ENCODE peak calls at places on chromosomes 5 and 9, in seven cellular contexts. J, F, A, Z, G, S and R are unnamed samples.

GRCh38 chr5:146042628-146043279 is 62.6 kb downstream of the PLAC8L1 start:
- DNase-seq in J (no peak), F (peak), G (no peak), A (peak), S (no peak), Z (no peak), R (no peak)

GRCh38 chr9:87213948-87214347 is 266.6 kb upstream of the GAS1 start:
- DNase-seq in F (peak), J (no peak), Z (no peak), G (no peak), S (no peak), A (no peak), R (no peak)

GRCh38 chr5:149063017-149063687 is at the start of gene SH3TC2:
- DNase-seq in Z (peak), F (peak), A (peak), G (peak), S (peak), J (no peak), R (no peak)

GRCh38 chr9:82922686-82923085 is 140.3 kb downstream of the RASEF start:
- DNase-seq in Z (no peak), J (no peak), F (no peak), G (no peak), A (no peak), S (no peak), R (no peak)

GRCh38 chr9:105062222-105062850 is 134.4 kb upstream of the ABCA1 start:
- DNase-seq in S (no peak), A (no peak), F (no peak), G (no peak), Z (no peak), J (no peak), R (no peak)

GRCh38 chr9:107465467-107466451 is 23.8 kb downstream of the KLF4 start:
- DNase-seq in Z (peak), G (peak), A (no peak), S (peak), J (peak), F (peak), R (peak)

GRCh38 chr9:132078369-132079356 is 1.0 kb downstream of the MED27 start:
- DNase-seq in J (no peak), S (no peak), A (no peak), Z (no peak), F (peak), G (no peak), R (peak)

GRCh38 chr5:19902316-19902934 is 85.6 kb downstream of the CDH18 start:
- DNase-seq in S (peak), F (no peak), A (no peak), Z (peak), J (no peak), G (no peak), R (no peak)

GRCh38 chr9:127133739-127134167 is 11.3 kb upstream of the ANGPTL2 start:
- DNase-seq in A (no peak), F (peak), Z (peak), J (peak), G (peak), S (peak), R (peak)

GRCh38 chr5:113043491-113043931 is 66.9 kb downstream of the DCP2 start:
- DNase-seq in Z (peak), G (peak), S (peak), J (no peak), A (no peak), F (no peak), R (no peak)

GRCh38 chr5:123450641-123451421 is 27.6 kb upstream of the CEP120 start:
- DNase-seq in G (no peak), A (no peak), S (no peak), Z (no peak), F (peak), J (no peak), R (no peak)

GRCh38 chr5:169873642-169874041 is 106.7 kb downstream of the INSYN2B start:
- DNase-seq in F (peak), A (no peak), Z (no peak), J (no peak), G (no peak), S (no peak), R (no peak)

GRCh38 chr5:95591490-95591901 is 28.4 kb upstream of the GPR150 start:
- DNase-seq in A (peak), Z (no peak), S (no peak), G (no peak), F (peak), J (no peak), R (no peak)

GRCh38 chr5:77893225-77893860 is 117.2 kb upstream of the TBCA start:
- DNase-seq in G (no peak), J (no peak), S (no peak), Z (no peak), F (peak), A (peak), R (no peak)

GRCh38 chr5:141742866-141743651 is 61.0 kb upstream of the ARAP3 start:
- DNase-seq in J (no peak), A (no peak), G (no peak), Z (peak), F (peak), S (peak), R (no peak)

GRCh38 chr5:167943353-167943752 is 348.1 kb upstream of the WWC1 start:
- DNase-seq in S (no peak), A (no peak), J (no peak), F (no peak), G (no peak), Z (no peak), R (no peak)

GRCh38 chr9:93138171-93138764 is 4.2 kb upstream of the NINJ1 start:
- DNase-seq in A (no peak), Z (no peak), G (no peak), J (no peak), F (no peak), S (no peak), R (no peak)

GRCh38 chr9:131598121-131598520 is 52.8 kb downstream of the PRRT1B start:
- DNase-seq in Z (no peak), J (peak), F (no peak), G (peak), A (no peak), S (no peak), R (no peak)

GRCh38 chr5:151592855-151593408 is 1.8 kb upstream of the FAT2 start:
- DNase-seq in S (no peak), F (peak), J (no peak), Z (no peak), A (no peak), G (peak), R (no peak)

GRCh38 chr9:116081437-116082110 is 72.0 kb upstream of the PAPPA start:
- DNase-seq in S (no peak), F (no peak), Z (no peak), J (no peak), A (no peak), G (no peak), R (no peak)

GRCh38 chr5:170572453-170572852 is 68.6 kb downstream of the KCNIP1 start:
- DNase-seq in S (no peak), A (peak), Z (no peak), J (no peak), G (no peak), F (no peak), R (peak)

GRCh38 chr5:139078345-139078744 is 119.8 kb downstream of the SIL1 start:
- DNase-seq in A (no peak), J (no peak), G (no peak), S (no peak), Z (peak), F (no peak), R (no peak)

GRCh38 chr5:37789991-37790390 is 49.9 kb downstream of the GDNF start:
- DNase-seq in A (no peak), F (peak), S (no peak), G (no peak), Z (no peak), J (no peak), R (no peak)

GRCh38 chr5:104932431-104932830 is 1369.8 kb upstream of the NUDT12 start:
- DNase-seq in S (peak), J (no peak), F (no peak), G (no peak), Z (peak), A (no peak), R (no peak)

GRCh38 chr9:78932849-78933627 is 636.1 kb downstream of the PSAT1 start:
- DNase-seq in A (no peak), S (no peak), G (no peak), Z (no peak), J (no peak), F (peak), R (no peak)

GRCh38 chr9:137809038-137809630 is 68.4 kb upstream of the CACNA1B start:
- DNase-seq in J (no peak), A (no peak), Z (no peak), F (no peak), G (no peak), S (no peak), R (no peak)

GRCh38 chr5:158522761-158523160 is 577.0 kb downstream of the EBF1 start:
- DNase-seq in A (no peak), J (no peak), G (no peak), F (no peak), S (no peak), Z (no peak), R (no peak)

GRCh38 chr5:169195601-169196000 is 105.3 kb downstream of the SLIT3 start:
- DNase-seq in A (no peak), G (no peak), Z (no peak), S (no peak), J (no peak), F (no peak), R (no peak)

GRCh38 chr9:137501457-137501856 is 42.3 kb upstream of the NSMF start:
- DNase-seq in J (no peak), Z (no peak), F (no peak), S (no peak), G (no peak), A (no peak), R (no peak)

GRCh38 chr9:112618385-112619001 is 99.4 kb downstream of the INIP start:
- DNase-seq in Z (no peak), J (no peak), A (no peak), F (no peak), G (no peak), S (peak), R (no peak)

GRCh38 chr5:79929095-79929494 is 62.0 kb downstream of the MTX3 start:
- DNase-seq in A (no peak), J (no peak), G (no peak), F (no peak), S (no peak), Z (no peak), R (no peak)

GRCh38 chr9:129888809-129889460 is 53.7 kb downstream of the USP20 start:
- DNase-seq in S (no peak), Z (no peak), G (no peak), A (no peak), F (no peak), J (no peak), R (no peak)

GRCh38 chr5:172425402-172425801 is 28.9 kb downstream of the SH3PXD2B start:
- DNase-seq in J (no peak), G (no peak), F (no peak), A (no peak), S (no peak), Z (no peak), R (peak)

GRCh38 chr5:15009420-15009819 is 137.8 kb upstream of the ANKH start:
- DNase-seq in J (no peak), F (peak), G (no peak), S (no peak), A (peak), Z (no peak), R (no peak)

GRCh38 chr9:89814340-89815040 is 209.7 kb downstream of the GADD45G start:
- DNase-seq in Z (no peak), S (peak), J (peak), G (no peak), A (no peak), F (peak), R (no peak)

GRCh38 chr5:103862398-103862797 is 299.8 kb upstream of the NUDT12 start:
- DNase-seq in G (no peak), A (no peak), Z (no peak), J (no peak), F (no peak), S (no peak), R (no peak)

GRCh38 chr9:33794560-33794959 is 801 bp upstream of the PRSS3 start:
- DNase-seq in J (no peak), A (no peak), F (no peak), Z (no peak), S (no peak), G (no peak), R (no peak)

GRCh38 chr9:84974790-84975189 is 305.3 kb downstream of the NTRK2 start:
- DNase-seq in J (no peak), G (no peak), F (no peak), Z (no peak), A (no peak), S (no peak), R (no peak)

GRCh38 chr5:127385936-127386335 is 95.3 kb downstream of the MEGF10 start:
- DNase-seq in J (no peak), S (no peak), Z (no peak), A (no peak), G (no peak), F (no peak), R (no peak)

DNA sequence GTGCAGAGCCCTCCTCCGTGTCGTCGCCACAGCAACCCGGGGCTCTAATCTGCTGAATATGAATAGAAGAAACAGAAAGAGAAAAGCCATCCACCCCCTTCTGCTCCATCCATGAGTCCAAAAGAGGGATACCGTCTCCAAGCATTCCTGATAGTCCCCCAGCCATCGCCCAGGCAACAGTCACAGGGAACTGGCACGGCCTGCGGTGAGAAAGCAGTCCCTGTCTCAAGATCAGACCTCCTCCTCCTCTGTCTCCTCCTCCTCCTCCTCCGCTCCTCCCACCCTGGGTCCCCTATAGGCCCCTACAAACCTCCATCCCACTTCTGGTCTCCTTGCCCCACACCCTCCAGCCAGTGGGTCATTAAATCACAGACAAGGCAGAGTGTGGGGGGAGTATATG is 308.1 kb upstream of the MPDZ start:
- DNase-seq in Z (no peak), F (no peak), J (no peak), S (peak), A (no peak), G (no peak), R (no peak)
- H3K4me3 ChIP-seq in Z (no peak), F (no peak), J (no peak), S (no peak), A (no peak), G (no peak), R (no peak)

DNA sequence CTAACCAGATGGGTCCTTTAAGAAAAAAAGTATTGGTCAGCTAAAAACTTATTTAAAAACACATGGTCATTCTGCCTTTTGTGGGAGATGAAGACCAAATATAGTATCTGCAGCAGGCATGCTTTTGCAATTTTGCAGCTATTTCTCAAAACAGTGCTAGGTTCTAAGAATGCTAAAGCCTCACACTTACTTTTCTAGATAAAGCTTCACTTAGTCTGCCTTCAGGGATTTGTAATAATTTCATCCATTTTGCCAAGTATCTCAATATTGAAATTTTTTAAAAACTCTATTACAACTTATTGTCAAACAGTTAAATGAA is 97.4 kb upstream of the SMC5 start:
- DNase-seq in G (no peak), A (no peak), Z (no peak), J (no peak), S (no peak), F (peak), R (no peak)
- H3K4me3 ChIP-seq in G (no peak), A (no peak), Z (no peak), J (no peak), S (no peak), F (no peak), R (no peak)

GRCh38 chr9:70421272-70422180 is 7.1 kb upstream of the KLF9 start:
- DNase-seq in Z (peak), S (peak), G (peak), J (no peak), F (peak), A (no peak), R (no peak)
- H3K4me3 ChIP-seq in Z (peak), S (peak), G (peak), J (peak), F (no peak), A (peak), R (no peak)

GRCh38 chr5:178644826-178645545 is 18.1 kb upstream of the CLK4 start:
- DNase-seq in Z (no peak), S (no peak), F (no peak), A (no peak), J (no peak), G (no peak), R (peak)

GRCh38 chr5:178642351-178642909 is 15.6 kb upstream of the CLK4 start:
- DNase-seq in F (peak), S (no peak), J (no peak), A (peak), G (no peak), Z (no peak), R (no peak)

GRCh38 chr5:178637356-178638069 is 10.7 kb upstream of the CLK4 start:
- DNase-seq in Z (no peak), G (no peak), S (no peak), A (no peak), F (no peak), J (no peak), R (no peak)

GRCh38 chr5:178641711-178642110 is 14.9 kb upstream of the CLK4 start:
- DNase-seq in Z (no peak), A (no peak), S (no peak), G (no peak), F (no peak), J (no peak), R (no peak)

GRCh38 chr5:178640331-178641045 is 13.6 kb upstream of the CLK4 start:
- DNase-seq in A (no peak), G (no peak), Z (no peak), S (no peak), J (no peak), F (no peak), R (no peak)
- H3K4me3 ChIP-seq in A (no peak), G (no peak), Z (no peak), S (no peak), J (no peak), F (no peak), R (no peak)

GRCh38 chr5:140310434-140310833 is 7.5 kb upstream of the PFDN1 start:
- DNase-seq in S (no peak), Z (no peak), A (no peak), F (peak), J (no peak), G (no peak), R (no peak)

GRCh38 chr5:140312791-140313189 is 9.9 kb upstream of the PFDN1 start:
- DNase-seq in A (no peak), Z (no peak), S (no peak), J (no peak), F (no peak), G (no peak), R (no peak)

GRCh38 chr5:140312067-140312790 is 9.3 kb upstream of the PFDN1 start:
- DNase-seq in G (no peak), J (no peak), F (peak), A (peak), S (no peak), Z (peak), R (no peak)

GRCh38 chr5:140309706-140310249 is 6.9 kb upstream of the PFDN1 start:
- DNase-seq in S (no peak), G (no peak), F (no peak), A (no peak), Z (no peak), J (no peak), R (no peak)

GRCh38 chr5:140311011-140311467 is 8.1 kb upstream of the PFDN1 start:
- DNase-seq in J (no peak), A (peak), Z (no peak), F (peak), S (no peak), G (no peak), R (no peak)
- H3K4me3 ChIP-seq in J (no peak), A (no peak), Z (no peak), F (no peak), S (no peak), G (no peak), R (no peak)

DNA sequence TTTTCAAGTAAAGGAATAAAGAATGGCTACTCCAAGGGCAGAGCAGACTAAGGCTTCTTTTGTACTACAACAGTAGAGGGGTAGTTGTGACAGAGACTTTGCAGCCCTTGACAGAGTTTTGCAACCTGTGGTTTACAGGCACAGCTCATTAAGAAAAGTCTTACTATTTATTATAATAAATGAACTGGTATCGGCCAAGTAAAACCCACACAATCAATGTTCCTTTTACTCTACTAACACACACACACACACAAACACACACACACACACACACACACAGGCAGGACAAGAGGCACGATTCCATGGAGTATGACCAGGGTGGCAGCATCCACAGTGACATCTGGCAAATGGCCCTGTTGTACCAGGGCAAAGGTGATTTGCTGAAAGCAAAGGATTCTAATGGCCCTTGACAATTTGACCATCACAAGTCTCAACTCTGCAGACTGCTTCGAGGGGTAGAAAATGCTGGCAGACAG is 59.1 kb upstream of the GOLPH3 start:
- DNase-seq in Z (no peak), A (peak), G (no peak), F (no peak), S (no peak), J (no peak), R (no peak)
- H3K4me3 ChIP-seq in Z (no peak), A (no peak), G (no peak), F (no peak), S (no peak), J (no peak), R (no peak)

GRCh38 chr5:116452774-116453368 is 121.8 kb downstream of the SEMA6A start:
- DNase-seq in A (no peak), S (no peak), J (no peak), F (peak), G (no peak), Z (no peak), R (no peak)

GRCh38 chr5:116456036-116456435 is 118.6 kb downstream of the SEMA6A start:
- DNase-seq in J (no peak), F (no peak), G (no peak), Z (no peak), S (no peak), A (no peak), R (no peak)

GRCh38 chr5:116454417-116454927 is 120.2 kb downstream of the SEMA6A start:
- DNase-seq in A (no peak), G (no peak), J (no peak), Z (no peak), S (peak), F (peak), R (peak)

GRCh38 chr5:116453920-116454319 is 120.7 kb downstream of the SEMA6A start:
- DNase-seq in F (no peak), Z (no peak), A (no peak), J (no peak), S (no peak), G (no peak), R (no peak)

DNA sequence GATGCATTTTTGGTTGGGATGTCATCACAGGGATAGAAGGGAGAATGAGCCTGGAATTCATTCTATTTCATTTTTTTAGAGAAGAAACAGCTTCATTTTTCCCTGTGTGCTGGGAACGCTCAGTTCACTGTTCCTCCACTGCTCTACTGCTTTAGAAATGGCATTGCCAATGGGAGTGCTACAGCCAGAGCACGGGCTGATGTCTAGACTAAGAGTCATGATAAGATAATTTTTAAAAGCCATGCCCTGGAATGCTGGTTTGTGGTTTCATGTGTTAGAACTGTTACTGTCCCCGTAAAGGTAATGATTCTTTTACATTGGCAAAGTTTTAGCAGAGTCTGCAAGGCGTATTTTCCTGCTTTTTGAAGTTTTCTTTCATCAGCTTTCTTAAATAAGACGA is 119.6 kb downstream of the SEMA6A start:
- DNase-seq in Z (no peak), J (no peak), F (peak), G (no peak), A (no peak), S (no peak), R (no peak)
- H3K4me3 ChIP-seq in Z (no peak), J (no peak), F (no peak), G (no peak), A (no peak), S (no peak), R (no peak)